ENCODE peak calls at places on chromosome 6, in four cellular contexts. W is mesenchymal stem cell, S is neuronal stem cell, M is IMR-90. P is an unnamed sample.

GRCh38 chr6:49384913-49385312 is 78.1 kb downstream of the MMUT start:
- DNase-seq in W (peak), S (no peak), M (no peak), P (no peak)

GRCh38 chr6:170097505-170098427 is 193.1 kb downstream of the DLL1 start:
- DNase-seq in W (no peak), S (no peak), M (no peak), P (no peak)

GRCh38 chr6:73262701-73263569 is at the start of gene KHDC1:
- DNase-seq in W (peak), S (peak), M (peak), P (peak)

GRCh38 chr6:80356000-80356399 is 249.5 kb downstream of the BCKDHB start:
- DNase-seq in W (no peak), S (no peak), M (no peak), P (peak)

GRCh38 chr6:139853302-139853992 is 479.0 kb upstream of the CITED2 start:
- DNase-seq in W (peak), S (no peak), M (peak), P (no peak)

GRCh38 chr6:107728564-107728897 is 95.6 kb downstream of the SCML4 start:
- DNase-seq in W (no peak), S (no peak), M (no peak), P (no peak)

GRCh38 chr6:85675030-85675819 is 32.5 kb upstream of the SYNCRIP start:
- DNase-seq in W (peak), S (no peak), M (peak), P (peak)

GRCh38 chr6:109165392-109165964 is 70.2 kb downstream of the CEP57L1 start:
- DNase-seq in W (peak), S (no peak), M (peak), P (no peak)

GRCh38 chr6:2209226-2209809 is 36.1 kb downstream of the GMDS start:
- DNase-seq in W (peak), S (peak), M (peak), P (peak)

GRCh38 chr6:134007077-134007476 is 45.3 kb downstream of the SLC2A12 start:
- DNase-seq in W (no peak), S (no peak), M (no peak), P (no peak)

GRCh38 chr6:159646731-159647130 is 46.3 kb downstream of the SOD2 start:
- DNase-seq in W (peak), S (no peak), M (peak), P (no peak)

GRCh38 chr6:151088599-151088935 is 151.2 kb upstream of the AKAP12 start:
- DNase-seq in W (no peak), S (no peak), M (no peak), P (no peak)

GRCh38 chr6:151089916-151090443 is 149.8 kb upstream of the AKAP12 start:
- DNase-seq in W (no peak), S (no peak), M (no peak), P (no peak)

GRCh38 chr6:151092561-151092960 is 147.2 kb upstream of the AKAP12 start:
- DNase-seq in W (no peak), S (no peak), M (no peak), P (no peak)

GRCh38 chr6:151093706-151094105 is 146.1 kb upstream of the AKAP12 start:
- DNase-seq in W (no peak), S (no peak), M (no peak), P (no peak)

GRCh38 chr6:151091571-151091970 is 148.2 kb upstream of the AKAP12 start:
- DNase-seq in W (no peak), S (no peak), M (no peak), P (no peak)
- H2AK5ac ChIP-seq in W (no peak), S (no peak), M (no peak), P (no peak)

GRCh38 chr6:32128751-32129296 is 778 bp upstream of the ATF6B start:
- DNase-seq in W (no peak), S (no peak), M (no peak), P (no peak)

GRCh38 chr6:32127409-32127716 is 683 bp downstream of the ATF6B start:
- DNase-seq in W (no peak), S (no peak), M (no peak), P (no peak)

GRCh38 chr6:32131439-32131948 is 1.4 kb upstream of the FKBPL start:
- DNase-seq in W (no peak), S (no peak), M (no peak), P (no peak)

GRCh38 chr6:32127717-32128592 is at the start of gene ATF6B:
- DNase-seq in W (peak), S (peak), M (peak), P (peak)

GRCh38 chr6:32129297-32130088 is 595 bp downstream of the FKBPL start:
- DNase-seq in W (no peak), S (no peak), M (no peak), P (no peak)
- H3K4ac ChIP-seq in W (no peak), S (no peak), M (peak), P (no peak)

GRCh38 chr6:152461556-152461955 is 175.6 kb downstream of the SYNE1 start:
- DNase-seq in W (no peak), S (no peak), M (peak), P (no peak)

GRCh38 chr6:152459245-152459644 is 177.9 kb downstream of the SYNE1 start:
- DNase-seq in W (no peak), S (no peak), M (peak), P (no peak)

GRCh38 chr6:152457949-152458624 is 179.1 kb downstream of the SYNE1 start:
- DNase-seq in W (no peak), S (no peak), M (peak), P (no peak)

GRCh38 chr6:152462716-152463115 is 174.4 kb downstream of the SYNE1 start:
- DNase-seq in W (no peak), S (no peak), M (peak), P (no peak)

GRCh38 chr6:152458648-152459047 is 178.5 kb downstream of the SYNE1 start:
- DNase-seq in W (no peak), S (no peak), M (peak), P (no peak)
- H2AFZ ChIP-seq in W (no peak), S (no peak), M (no peak), P (no peak)

DNA sequence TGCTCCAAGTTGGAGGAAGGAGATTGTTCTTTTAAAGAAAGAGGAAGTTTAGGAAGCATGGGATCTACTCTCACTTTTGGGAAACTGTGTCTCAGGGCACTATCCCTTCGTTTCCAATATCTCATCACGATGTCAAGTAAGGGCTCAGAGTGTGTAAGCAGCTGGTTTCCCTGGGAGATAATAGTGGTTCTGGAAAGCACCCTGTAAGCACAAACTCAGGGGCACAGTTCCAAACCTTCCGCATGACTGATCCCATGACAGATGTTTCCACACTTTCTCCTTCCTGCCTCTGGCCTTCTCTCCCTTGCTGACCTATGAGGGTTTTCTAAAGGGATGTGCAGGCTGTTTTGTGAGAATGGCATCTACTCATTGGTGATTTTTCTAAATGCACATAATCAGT is 33.9 kb downstream of the ADTRP start:
- DNase-seq in W (peak), S (no peak), M (peak), P (no peak)
- H2AK5ac ChIP-seq in W (no peak), S (no peak), M (no peak), P (no peak)

GRCh38 chr6:7169296-7169721 is 61.5 kb downstream of the RREB1 start:
- DNase-seq in W (no peak), S (no peak), M (no peak), P (no peak)

GRCh38 chr6:7165736-7166296 is 58.1 kb downstream of the RREB1 start:
- DNase-seq in W (peak), S (no peak), M (no peak), P (no peak)

GRCh38 chr6:7164536-7165001 is 56.8 kb downstream of the RREB1 start:
- DNase-seq in W (no peak), S (no peak), M (no peak), P (no peak)

GRCh38 chr6:7165002-7165735 is 57.4 kb downstream of the RREB1 start:
- DNase-seq in W (peak), S (no peak), M (peak), P (no peak)

GRCh38 chr6:7166410-7167293 is 58.9 kb downstream of the RREB1 start:
- DNase-seq in W (peak), S (no peak), M (peak), P (no peak)
- H3K4ac ChIP-seq in W (peak), S (no peak), M (peak), P (no peak)

DNA sequence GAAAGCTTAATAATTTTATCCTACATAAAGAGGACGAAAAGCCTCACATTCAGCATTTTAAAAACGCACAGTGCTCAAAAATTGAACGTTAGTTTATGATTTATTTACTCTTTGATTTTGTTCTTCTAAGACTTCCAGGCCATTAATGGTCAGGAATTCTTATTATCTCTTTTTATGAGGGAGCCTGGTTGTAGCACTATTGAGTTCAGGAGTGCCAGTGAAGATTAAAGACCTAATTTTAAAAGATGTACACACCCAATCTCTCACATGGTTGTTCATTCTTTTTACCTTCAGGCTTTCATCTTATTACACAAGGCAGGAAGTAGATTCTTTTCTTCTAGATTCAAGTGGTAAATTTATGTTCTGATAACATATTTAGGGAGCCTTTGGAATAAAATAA is 68.6 kb downstream of the HDDC2 start:
- DNase-seq in W (no peak), S (no peak), M (no peak), P (no peak)
- H2AFZ ChIP-seq in W (no peak), S (no peak), M (no peak), P (no peak)